ENCODE peak calls at places on chromosomes 3 and 15, in eight cellular contexts. M is lower lobe of right lung, F is BJ, H is GM12865, X is retinal pigment epithelial cell, S is ascending aorta, J is GM23338, K is esophagus squamous epithelium. A is an unnamed sample.

GRCh38 chr3:184615396-184615795 is 53.8 kb downstream of the EPHB3 start:
- DNase-seq in M (no peak), F (no peak), H (no peak), X (no peak), S (no peak), J (no peak), K (no peak), A (no peak)

GRCh38 chr3:53222183-53222901 is 33.5 kb downstream of the TKT start:
- DNase-seq in M (peak; percentile 36), F (no peak), H (no peak), X (no peak), S (no peak), J (peak; percentile 34), K (no peak), A (no peak)

GRCh38 chr3:29128004-29128403 is 152.9 kb upstream of the RBMS3 start:
- DNase-seq in M (no peak), F (no peak), H (no peak), X (no peak), S (no peak), J (no peak), K (no peak), A (peak; percentile 68)

GRCh38 chr3:154421067-154421466 is 8.9 kb downstream of the GPR149 start:
- DNase-seq in M (no peak), F (no peak), H (no peak), X (no peak), S (no peak), J (peak; percentile 68), K (no peak), A (no peak)

GRCh38 chr3:123110238-123110952 is 43.6 kb downstream of the PDIA5 start:
- DNase-seq in M (no peak), F (no peak), H (no peak), X (peak; percentile 46), S (no peak), J (no peak), K (no peak), A (no peak)

GRCh38 chr3:153927107-153927506 is 194.1 kb upstream of the ARHGEF26 start:
- DNase-seq in M (no peak), F (peak; percentile 16), H (peak; percentile 5), X (peak; percentile 25), S (no peak), J (peak; percentile 41), K (no peak), A (peak; percentile 56)

GRCh38 chr15:39272901-39273300 is 308.0 kb upstream of the THBS1 start:
- DNase-seq in M (no peak), F (no peak), H (no peak), X (no peak), S (no peak), J (no peak), K (no peak), A (no peak)

GRCh38 chr3:132029182-132029902 is 5.5 kb downstream of the CPNE4 start:
- DNase-seq in M (peak; percentile 86), F (no peak), H (peak; percentile 83), X (no peak), S (peak; percentile 85), J (peak; percentile 98), K (no peak), A (peak; percentile 82)

GRCh38 chr15:89071471-89071870 is 16.8 kb upstream of the ABHD2 start:
- DNase-seq in M (no peak), F (no peak), H (no peak), X (no peak), S (no peak), J (peak; percentile 38), K (no peak), A (no peak)

GRCh38 chr15:44447772-44448376 is 20.4 kb downstream of the CTDSPL2 start:
- DNase-seq in M (no peak), F (no peak), H (no peak), X (no peak), S (no peak), J (no peak), K (no peak), A (no peak)

GRCh38 chr15:42118650-42119531 is 24.5 kb upstream of the PLA2G4D start:
- DNase-seq in M (no peak), F (no peak), H (no peak), X (no peak), S (no peak), J (peak; percentile 59), K (no peak), A (no peak)

GRCh38 chr15:88998980-88999713 is 86.0 kb upstream of the MFGE8 start:
- DNase-seq in M (no peak), F (no peak), H (peak; percentile 28), X (no peak), S (no peak), J (peak; percentile 98), K (no peak), A (no peak)

GRCh38 chr3:149813367-149814281 is 609 bp downstream of the RNF13 start:
- DNase-seq in M (no peak), F (no peak), H (peak; percentile 24), X (no peak), S (no peak), J (peak; percentile 72), K (no peak), A (peak; percentile 44)

GRCh38 chr15:96888764-96889163 is 558.3 kb downstream of the NR2F2 start:
- DNase-seq in M (no peak), F (no peak), H (no peak), X (no peak), S (no peak), J (no peak), K (no peak), A (no peak)

GRCh38 chr15:96894669-96895068 is 564.2 kb downstream of the NR2F2 start:
- DNase-seq in M (no peak), F (no peak), H (no peak), X (no peak), S (no peak), J (no peak), K (no peak), A (no peak)

GRCh38 chr15:96887730-96888129 is 557.2 kb downstream of the NR2F2 start:
- DNase-seq in M (no peak), F (no peak), H (no peak), X (no peak), S (no peak), J (no peak), K (no peak), A (no peak)

GRCh38 chr15:96893159-96893906 is 562.8 kb downstream of the NR2F2 start:
- DNase-seq in M (no peak), F (no peak), H (peak; percentile 6), X (peak; percentile 6), S (no peak), J (peak; percentile 75), K (no peak), A (peak; percentile 6)

DNA sequence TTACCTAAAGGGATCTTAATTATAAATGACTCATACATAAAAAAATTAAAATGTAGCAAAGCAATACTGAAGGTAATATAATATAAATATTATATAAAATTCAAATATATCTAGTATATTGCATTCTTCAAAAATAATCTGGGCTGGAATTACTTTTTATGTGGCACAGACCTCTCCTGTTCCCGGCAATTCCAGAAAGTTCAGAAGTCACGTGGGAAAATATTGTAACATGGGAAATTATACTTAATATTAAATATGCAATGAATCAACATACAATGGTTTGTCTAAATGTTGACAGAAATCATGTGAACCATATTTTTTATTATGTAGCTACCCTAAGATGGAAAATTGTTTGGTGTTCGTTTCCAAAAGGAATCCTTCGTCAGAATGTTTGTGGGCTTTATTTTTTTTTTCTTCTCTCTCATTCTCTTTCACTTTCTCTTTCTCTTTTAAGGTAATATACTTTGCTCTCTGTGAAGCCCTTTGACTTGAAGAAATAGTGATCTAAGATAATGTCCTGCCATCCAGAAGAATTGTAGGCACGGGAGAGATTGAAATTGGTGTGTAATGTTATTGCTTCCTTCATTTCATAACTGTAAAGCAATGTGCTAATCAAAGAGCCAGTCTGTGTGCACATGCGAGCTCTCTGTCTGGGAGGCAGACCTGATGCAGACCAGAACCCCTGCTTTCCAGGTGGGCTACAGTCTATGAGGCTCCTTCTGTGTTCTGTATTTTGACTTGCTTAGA is 559.4 kb downstream of the NR2F2 start:
- DNase-seq in M (no peak), F (no peak), H (no peak), X (no peak), S (no peak), J (no peak), K (no peak), A (peak; percentile 13)
- H3K4me3 ChIP-seq in M (peak overlapping the region; percentile 42), F (no peak overlapping the region), H (peak overlapping the region; percentile 32), X (no peak overlapping the region), S (peak overlapping the region; percentile 43), J (no peak overlapping the region), K (peak overlapping the region; percentile 37), A (peak overlapping the region; percentile 11)

GRCh38 chr15:51077565-51078153 is 17.0 kb downstream of the TNFAIP8L3 start:
- DNase-seq in M (peak; percentile 79), F (no peak), H (peak; percentile 80), X (no peak), S (peak; percentile 88), J (peak; percentile 96), K (no peak), A (peak; percentile 64)
- TF ChIP-seq CTCF in M (no peak), F (no peak), H (no peak), X (no peak), S (no peak), J (no peak), K (no peak), A (no peak)

DNA sequence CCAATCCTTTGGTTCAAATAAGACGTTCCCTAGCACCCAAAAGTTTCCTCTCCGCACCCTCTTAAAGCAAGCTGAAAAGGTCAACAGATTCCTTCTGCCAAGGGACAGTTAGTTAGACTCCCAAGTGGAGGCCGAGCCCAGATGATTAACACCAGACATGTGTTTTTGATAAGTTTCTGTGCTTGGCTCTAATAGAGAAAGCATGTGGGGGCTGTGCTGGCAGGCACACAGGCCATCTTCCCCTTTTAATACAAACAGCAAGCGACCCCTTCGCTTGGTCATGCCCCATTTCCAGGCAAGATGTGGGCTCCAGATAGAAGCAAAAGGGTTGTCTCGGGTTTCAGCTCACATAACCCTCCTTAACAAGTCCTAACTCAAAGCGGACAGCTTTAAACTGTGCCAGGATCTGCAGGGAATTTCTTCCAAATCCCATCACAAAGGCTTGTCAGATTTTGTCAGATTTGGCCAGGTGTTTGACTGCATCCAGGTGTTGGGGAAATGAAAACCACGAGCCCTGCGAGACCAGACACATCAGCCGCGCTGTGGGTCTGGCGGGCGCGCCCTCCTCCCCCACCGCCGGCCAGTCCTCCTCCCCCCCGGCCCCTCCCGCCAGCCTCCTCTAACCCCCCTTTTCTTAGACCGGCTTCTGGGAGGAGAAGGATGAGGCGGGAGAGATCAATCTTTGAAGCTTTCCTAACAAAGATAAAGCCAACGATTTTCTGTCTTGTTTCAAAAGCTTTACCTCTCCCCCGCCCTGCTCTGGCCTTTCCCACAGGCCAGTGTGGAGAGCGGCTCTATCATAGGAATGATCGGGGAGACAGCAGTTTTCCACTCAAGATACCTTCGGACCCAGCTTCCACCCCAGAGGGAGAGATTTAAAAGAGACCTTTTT is 3.4 kb downstream of the HES1 start:
- DNase-seq in M (no peak), F (peak; percentile 62), H (no peak), X (peak; percentile 93), S (no peak), J (peak; percentile 67), K (no peak), A (peak; percentile 87)
- H3K4me3 ChIP-seq in M (peak overlapping the region; percentile 72), F (no peak overlapping the region), H (no peak overlapping the region), X (peak overlapping the region; percentile 100), S (peak overlapping the region; percentile 7), J (peak overlapping the region; percentile 78), K (peak overlapping the region; percentile 88), A (no peak overlapping the region)

DNA sequence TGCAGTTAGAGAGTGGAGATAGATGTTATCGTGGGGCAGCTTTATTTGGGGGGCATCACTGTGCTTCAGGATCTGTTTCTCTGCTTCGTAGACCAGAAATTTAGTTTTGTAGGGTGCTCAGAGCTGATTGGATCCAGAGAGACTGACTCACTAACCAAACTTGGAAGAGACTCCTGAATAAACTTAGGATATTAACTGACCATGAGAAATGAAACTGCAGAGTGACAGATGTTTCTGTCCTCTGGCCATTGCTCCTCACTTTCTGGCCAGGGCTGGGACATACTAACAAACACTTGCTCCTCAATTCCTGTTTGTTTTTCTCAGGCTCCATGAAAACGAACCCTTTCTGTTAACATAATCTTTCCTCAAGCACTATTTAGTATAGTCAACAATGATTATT is 4.3 kb downstream of the ZNF592 start:
- DNase-seq in M (no peak), F (no peak), H (no peak), X (no peak), S (no peak), J (no peak), K (no peak), A (peak; percentile 23)
- TF ChIP-seq CTCF in M (no peak), F (no peak), H (no peak), X (no peak), S (no peak), J (no peak), K (no peak), A (no peak)

A was measured in astrocyte of the spinal cord.